ENCODE peak calls at places on chromosomes 7 and 10, in ten cellular contexts. One of them, this sample, is unnamed.

GRCh38 chr7:40315277-40315676 is 180.5 kb downstream of the SUGCT start:
- DNase-seq in transverse colon: no peak
- DNase-seq in upper lobe of left lung: no peak
- DNase-seq in mesenchymal stem cell: no peak
- DNase-seq in CD8-positive, alpha-beta T cell: no peak
- DNase-seq in lower lobe of right lung: no peak
- DNase-seq in right lobe of liver: no peak
- DNase-seq in K562: no peak
- DNase-seq in neural progenitor cell: no peak
- DNase-seq in OCI-LY7: no peak
- DNase-seq in this sample: no peak

GRCh38 chr10:86684305-86684704 is 16.0 kb downstream of the LDB3 start:
- DNase-seq in transverse colon: peak; percentile 29
- DNase-seq in upper lobe of left lung: no peak
- DNase-seq in mesenchymal stem cell: peak; percentile 39
- DNase-seq in CD8-positive, alpha-beta T cell: no peak
- DNase-seq in lower lobe of right lung: no peak
- DNase-seq in right lobe of liver: no peak
- DNase-seq in K562: peak; percentile 28
- DNase-seq in neural progenitor cell: peak; percentile 63
- DNase-seq in OCI-LY7: no peak
- DNase-seq in this sample: no peak

GRCh38 chr7:128190051-128190640 is 50.9 kb upstream of the LEP start:
- DNase-seq in transverse colon: no peak
- DNase-seq in upper lobe of left lung: no peak
- DNase-seq in mesenchymal stem cell: no peak
- DNase-seq in CD8-positive, alpha-beta T cell: no peak
- DNase-seq in lower lobe of right lung: no peak
- DNase-seq in right lobe of liver: no peak
- DNase-seq in K562: no peak
- DNase-seq in neural progenitor cell: no peak
- DNase-seq in OCI-LY7: no peak
- DNase-seq in this sample: no peak

GRCh38 chr10:34252111-34252510 is 563.0 kb downstream of the PARD3 start:
- DNase-seq in transverse colon: no peak
- DNase-seq in upper lobe of left lung: peak; percentile 27
- DNase-seq in mesenchymal stem cell: no peak
- DNase-seq in CD8-positive, alpha-beta T cell: no peak
- DNase-seq in lower lobe of right lung: no peak
- DNase-seq in right lobe of liver: no peak
- DNase-seq in K562: no peak
- DNase-seq in neural progenitor cell: no peak
- DNase-seq in OCI-LY7: no peak
- DNase-seq in this sample: peak; percentile 9

GRCh38 chr10:85545874-85546273 is 820.7 kb downstream of the GRID1 start:
- DNase-seq in transverse colon: no peak
- DNase-seq in upper lobe of left lung: no peak
- DNase-seq in mesenchymal stem cell: no peak
- DNase-seq in CD8-positive, alpha-beta T cell: no peak
- DNase-seq in lower lobe of right lung: no peak
- DNase-seq in right lobe of liver: no peak
- DNase-seq in K562: no peak
- DNase-seq in neural progenitor cell: no peak
- DNase-seq in OCI-LY7: no peak
- DNase-seq in this sample: no peak

GRCh38 chr10:52677087-52677486 is 95.5 kb downstream of the MBL2 start:
- DNase-seq in transverse colon: no peak
- DNase-seq in upper lobe of left lung: no peak
- DNase-seq in mesenchymal stem cell: no peak
- DNase-seq in CD8-positive, alpha-beta T cell: no peak
- DNase-seq in lower lobe of right lung: no peak
- DNase-seq in right lobe of liver: no peak
- DNase-seq in K562: no peak
- DNase-seq in neural progenitor cell: no peak
- DNase-seq in OCI-LY7: no peak
- DNase-seq in this sample: no peak

GRCh38 chr7:151304856-151305255 is 36.8 kb upstream of the NUB1 start:
- DNase-seq in transverse colon: no peak
- DNase-seq in upper lobe of left lung: no peak
- DNase-seq in mesenchymal stem cell: peak; percentile 35
- DNase-seq in CD8-positive, alpha-beta T cell: no peak
- DNase-seq in lower lobe of right lung: no peak
- DNase-seq in right lobe of liver: no peak
- DNase-seq in K562: no peak
- DNase-seq in neural progenitor cell: peak; percentile 34
- DNase-seq in OCI-LY7: no peak
- DNase-seq in this sample: peak; percentile 45

GRCh38 chr10:116730464-116731260 is 11.7 kb downstream of the HSPA12A start:
- DNase-seq in transverse colon: no peak
- DNase-seq in upper lobe of left lung: no peak
- DNase-seq in mesenchymal stem cell: no peak
- DNase-seq in CD8-positive, alpha-beta T cell: no peak
- DNase-seq in lower lobe of right lung: no peak
- DNase-seq in right lobe of liver: no peak
- DNase-seq in K562: no peak
- DNase-seq in neural progenitor cell: no peak
- DNase-seq in OCI-LY7: no peak
- DNase-seq in this sample: no peak

GRCh38 chr7:2231992-2232765 is 566 bp downstream of the MAD1L1 start:
- DNase-seq in transverse colon: no peak
- DNase-seq in upper lobe of left lung: peak; percentile 89
- DNase-seq in mesenchymal stem cell: peak; percentile 34
- DNase-seq in CD8-positive, alpha-beta T cell: no peak
- DNase-seq in lower lobe of right lung: no peak
- DNase-seq in right lobe of liver: no peak
- DNase-seq in K562: no peak
- DNase-seq in neural progenitor cell: peak; percentile 77
- DNase-seq in OCI-LY7: peak; percentile 55
- DNase-seq in this sample: no peak

GRCh38 chr7:81430761-81431160 is 339.1 kb downstream of the HGF start:
- DNase-seq in transverse colon: no peak
- DNase-seq in upper lobe of left lung: no peak
- DNase-seq in mesenchymal stem cell: no peak
- DNase-seq in CD8-positive, alpha-beta T cell: no peak
- DNase-seq in lower lobe of right lung: no peak
- DNase-seq in right lobe of liver: no peak
- DNase-seq in K562: no peak
- DNase-seq in neural progenitor cell: no peak
- DNase-seq in OCI-LY7: no peak
- DNase-seq in this sample: no peak

GRCh38 chr10:114839901-114840300 is 18.3 kb downstream of the FHIP2A start:
- DNase-seq in transverse colon: no peak
- DNase-seq in upper lobe of left lung: no peak
- DNase-seq in mesenchymal stem cell: no peak
- DNase-seq in CD8-positive, alpha-beta T cell: no peak
- DNase-seq in lower lobe of right lung: no peak
- DNase-seq in right lobe of liver: no peak
- DNase-seq in K562: no peak
- DNase-seq in neural progenitor cell: no peak
- DNase-seq in OCI-LY7: no peak
- DNase-seq in this sample: no peak

GRCh38 chr10:132337019-132337418 is 5.0 kb downstream of the LRRC27 start:
- DNase-seq in transverse colon: no peak
- DNase-seq in upper lobe of left lung: no peak
- DNase-seq in mesenchymal stem cell: peak; percentile 57
- DNase-seq in CD8-positive, alpha-beta T cell: no peak
- DNase-seq in lower lobe of right lung: no peak
- DNase-seq in right lobe of liver: no peak
- DNase-seq in K562: no peak
- DNase-seq in neural progenitor cell: peak; percentile 44
- DNase-seq in OCI-LY7: peak; percentile 23
- DNase-seq in this sample: no peak
- H3K4me3 ChIP-seq in transverse colon: peak overlapping the region; percentile 52
- H3K4me3 ChIP-seq in upper lobe of left lung: no peak overlapping the region
- H3K4me3 ChIP-seq in mesenchymal stem cell: no peak overlapping the region
- H3K4me3 ChIP-seq in CD8-positive, alpha-beta T cell: peak overlapping the region; percentile 51
- H3K4me3 ChIP-seq in lower lobe of right lung: peak overlapping the region; percentile 58
- H3K4me3 ChIP-seq in right lobe of liver: peak overlapping the region; percentile 37
- H3K4me3 ChIP-seq in K562: no peak overlapping the region
- H3K4me3 ChIP-seq in neural progenitor cell: no peak overlapping the region
- H3K4me3 ChIP-seq in OCI-LY7: peak overlapping the region; percentile 63
- H3K4me3 ChIP-seq in this sample: no peak overlapping the region

GRCh38 chr10:111482621-111483216 is 405.9 kb downstream of the ADRA2A start:
- DNase-seq in transverse colon: no peak
- DNase-seq in upper lobe of left lung: no peak
- DNase-seq in mesenchymal stem cell: no peak
- DNase-seq in CD8-positive, alpha-beta T cell: no peak
- DNase-seq in lower lobe of right lung: no peak
- DNase-seq in right lobe of liver: no peak
- DNase-seq in K562: no peak
- DNase-seq in neural progenitor cell: no peak
- DNase-seq in OCI-LY7: no peak
- DNase-seq in this sample: no peak
- H3K27ac ChIP-seq in transverse colon: no peak overlapping the region
- H3K27ac ChIP-seq in upper lobe of left lung: no peak overlapping the region
- H3K27ac ChIP-seq in mesenchymal stem cell: no peak overlapping the region
- H3K27ac ChIP-seq in CD8-positive, alpha-beta T cell: no peak overlapping the region
- H3K27ac ChIP-seq in lower lobe of right lung: no peak overlapping the region
- H3K27ac ChIP-seq in right lobe of liver: no peak overlapping the region
- H3K27ac ChIP-seq in K562: no peak overlapping the region
- H3K27ac ChIP-seq in neural progenitor cell: no peak overlapping the region
- H3K27ac ChIP-seq in OCI-LY7: no peak overlapping the region
- H3K27ac ChIP-seq in this sample: no peak overlapping the region

GRCh38 chr7:107782374-107782773 is 20.6 kb downstream of the SLC26A3 start:
- DNase-seq in transverse colon: no peak
- DNase-seq in upper lobe of left lung: no peak
- DNase-seq in mesenchymal stem cell: no peak
- DNase-seq in CD8-positive, alpha-beta T cell: no peak
- DNase-seq in lower lobe of right lung: no peak
- DNase-seq in right lobe of liver: no peak
- DNase-seq in K562: no peak
- DNase-seq in neural progenitor cell: no peak
- DNase-seq in OCI-LY7: no peak
- DNase-seq in this sample: no peak
- H3K4me1 ChIP-seq in transverse colon: peaks cover 34% of the 10 kb centered on the region
- H3K4me1 ChIP-seq in upper lobe of left lung: no peaks in the 10 kb centered on the region
- H3K4me1 ChIP-seq in mesenchymal stem cell: no peaks in the 10 kb centered on the region
- H3K4me1 ChIP-seq in CD8-positive, alpha-beta T cell: no peaks in the 10 kb centered on the region
- H3K4me1 ChIP-seq in lower lobe of right lung: no peaks in the 10 kb centered on the region
- H3K4me1 ChIP-seq in right lobe of liver: no peaks in the 10 kb centered on the region
- H3K4me1 ChIP-seq in K562: no peaks in the 10 kb centered on the region
- H3K4me1 ChIP-seq in neural progenitor cell: no peaks in the 10 kb centered on the region
- H3K4me1 ChIP-seq in OCI-LY7: no peaks in the 10 kb centered on the region
- H3K4me1 ChIP-seq in this sample: no peaks in the 10 kb centered on the region

GRCh38 chr10:110502072-110502845 is 4.6 kb downstream of the DUSP5 start:
- DNase-seq in transverse colon: no peak
- DNase-seq in upper lobe of left lung: no peak
- DNase-seq in mesenchymal stem cell: no peak
- DNase-seq in CD8-positive, alpha-beta T cell: no peak
- DNase-seq in lower lobe of right lung: no peak
- DNase-seq in right lobe of liver: no peak
- DNase-seq in K562: no peak
- DNase-seq in neural progenitor cell: no peak
- DNase-seq in OCI-LY7: no peak
- DNase-seq in this sample: no peak

GRCh38 chr10:110503528-110504110 is 5.9 kb downstream of the DUSP5 start:
- DNase-seq in transverse colon: no peak
- DNase-seq in upper lobe of left lung: no peak
- DNase-seq in mesenchymal stem cell: no peak
- DNase-seq in CD8-positive, alpha-beta T cell: no peak
- DNase-seq in lower lobe of right lung: no peak
- DNase-seq in right lobe of liver: no peak
- DNase-seq in K562: no peak
- DNase-seq in neural progenitor cell: no peak
- DNase-seq in OCI-LY7: peak; percentile 29
- DNase-seq in this sample: no peak

GRCh38 chr10:110501142-110501937 is 3.6 kb downstream of the DUSP5 start:
- DNase-seq in transverse colon: peak; percentile 88
- DNase-seq in upper lobe of left lung: no peak
- DNase-seq in mesenchymal stem cell: peak; percentile 97
- DNase-seq in CD8-positive, alpha-beta T cell: peak; percentile 31
- DNase-seq in lower lobe of right lung: peak; percentile 91
- DNase-seq in right lobe of liver: peak; percentile 76
- DNase-seq in K562: peak; percentile 71
- DNase-seq in neural progenitor cell: peak; percentile 56
- DNase-seq in OCI-LY7: no peak
- DNase-seq in this sample: no peak

GRCh38 chr10:110504111-110504735 is 6.5 kb downstream of the DUSP5 start:
- DNase-seq in transverse colon: peak; percentile 55
- DNase-seq in upper lobe of left lung: no peak
- DNase-seq in mesenchymal stem cell: peak; percentile 96
- DNase-seq in CD8-positive, alpha-beta T cell: peak; percentile 47
- DNase-seq in lower lobe of right lung: peak; percentile 54
- DNase-seq in right lobe of liver: peak; percentile 61
- DNase-seq in K562: peak; percentile 39
- DNase-seq in neural progenitor cell: no peak
- DNase-seq in OCI-LY7: no peak
- DNase-seq in this sample: no peak

DNA sequence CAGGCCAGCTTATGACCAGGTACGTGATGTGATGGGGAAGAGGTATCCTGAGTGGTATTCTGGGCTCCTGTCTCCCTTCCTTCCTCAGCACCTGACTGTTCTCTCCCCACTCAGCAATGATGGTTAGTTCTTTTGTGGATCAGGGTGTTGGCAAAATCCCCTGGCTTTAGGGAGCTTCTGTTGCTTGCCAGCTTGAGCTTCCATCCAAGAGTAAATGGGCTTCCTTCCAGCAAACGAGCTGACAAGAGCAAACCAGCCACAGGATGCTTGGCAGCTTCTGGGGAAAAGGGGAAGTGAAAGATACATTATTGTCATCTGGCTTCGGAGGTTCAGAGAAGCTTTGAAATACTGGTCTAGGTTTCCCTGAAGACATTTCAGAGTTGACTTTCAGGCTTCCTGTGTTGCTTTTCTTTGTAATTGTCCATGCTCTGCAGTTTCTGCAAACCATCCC is 5.2 kb downstream of the DUSP5 start:
- DNase-seq in transverse colon: peak; percentile 49
- DNase-seq in upper lobe of left lung: no peak
- DNase-seq in mesenchymal stem cell: peak; percentile 64
- DNase-seq in CD8-positive, alpha-beta T cell: no peak
- DNase-seq in lower lobe of right lung: no peak
- DNase-seq in right lobe of liver: peak; percentile 67
- DNase-seq in K562: no peak
- DNase-seq in neural progenitor cell: no peak
- DNase-seq in OCI-LY7: peak; percentile 92
- DNase-seq in this sample: no peak
- H3K4me3 ChIP-seq in transverse colon: peak overlapping the region; percentile 3
- H3K4me3 ChIP-seq in upper lobe of left lung: no peak overlapping the region
- H3K4me3 ChIP-seq in mesenchymal stem cell: no peak overlapping the region
- H3K4me3 ChIP-seq in CD8-positive, alpha-beta T cell: no peak overlapping the region
- H3K4me3 ChIP-seq in lower lobe of right lung: peak overlapping the region; percentile 0
- H3K4me3 ChIP-seq in right lobe of liver: no peak overlapping the region
- H3K4me3 ChIP-seq in K562: no peak overlapping the region
- H3K4me3 ChIP-seq in neural progenitor cell: no peak overlapping the region
- H3K4me3 ChIP-seq in OCI-LY7: peak overlapping the region; percentile 20
- H3K4me3 ChIP-seq in this sample: no peak overlapping the region